ENCODE peak calls at places on chromosome 3, in eight cellular contexts. M, P, D, J, N, X, Y and S are unnamed samples.

GRCh38 chr3:50118237-50118636 is 29.5 kb downstream of the RBM5 start:
- DNase-seq in M (no peak), P (no peak), D (no peak), J (no peak), N (no peak), X (no peak), Y (no peak), S (no peak)

GRCh38 chr3:165643433-165643824 is 193.8 kb downstream of the BCHE start:
- DNase-seq in M (no peak), P (no peak), D (peak; percentile 68), J (no peak), N (no peak), X (no peak), Y (no peak), S (no peak)

GRCh38 chr3:185250247-185250646 is 3.6 kb downstream of the EHHADH start:
- DNase-seq in M (no peak), P (no peak), D (no peak), J (no peak), N (no peak), X (no peak), Y (no peak), S (no peak)

GRCh38 chr3:178736300-178736699 is 200.1 kb downstream of the KCNMB2 start:
- DNase-seq in M (no peak), P (no peak), D (no peak), J (no peak), N (no peak), X (no peak), Y (no peak), S (no peak)

GRCh38 chr3:69250014-69250413 is 127.6 kb upstream of the LMOD3 start:
- DNase-seq in M (peak; percentile 57), P (peak; percentile 20), D (peak; percentile 60), J (peak; percentile 48), N (peak; percentile 57), X (no peak), Y (no peak), S (no peak)

GRCh38 chr3:29642393-29643033 is 361.6 kb downstream of the RBMS3 start:
- DNase-seq in M (no peak), P (no peak), D (peak; percentile 71), J (peak; percentile 28), N (no peak), X (no peak), Y (peak; percentile 61), S (no peak)

GRCh38 chr3:196163687-196164493 is 47.3 kb downstream of the ZDHHC19 start:
- DNase-seq in M (no peak), P (no peak), D (peak; percentile 15), J (peak; percentile 73), N (no peak), X (no peak), Y (peak; percentile 40), S (no peak)

GRCh38 chr3:197376020-197376419 is 77.6 kb upstream of the DLG1 start:
- DNase-seq in M (no peak), P (no peak), D (no peak), J (no peak), N (no peak), X (no peak), Y (no peak), S (no peak)

GRCh38 chr3:111690242-111690641 is 95.1 kb upstream of the ZBED2 start:
- DNase-seq in M (no peak), P (no peak), D (peak; percentile 20), J (no peak), N (no peak), X (no peak), Y (no peak), S (no peak)